ENCODE peak calls at places on chromosomes 1 and 21, in nine cellular contexts. F, N, E, D, X, P, W, H and K are unnamed samples.

GRCh38 chr1:218705391-218705790 is 360.3 kb downstream of the TGFB2 start:
- DNase-seq in F (no peak), N (peak), E (no peak), D (no peak), X (no peak), P (no peak), W (no peak), H (no peak), K (no peak)

GRCh38 chr21:41032536-41032935 is 135.4 kb upstream of the BACE2 start:
- DNase-seq in F (no peak), N (no peak), E (no peak), D (no peak), X (no peak), P (no peak), W (no peak), H (no peak), K (no peak)

GRCh38 chr1:240094043-240094722 is 2.5 kb downstream of the FMN2 start:
- DNase-seq in F (no peak), N (no peak), E (no peak), D (no peak), X (no peak), P (no peak), W (no peak), H (no peak), K (no peak)

GRCh38 chr1:228781161-228781771 is 46.0 kb downstream of the RHOU start:
- DNase-seq in F (no peak), N (no peak), E (no peak), D (no peak), X (no peak), P (no peak), W (no peak), H (no peak), K (no peak)

GRCh38 chr21:40846566-40847411 is at the start of gene DSCAM:
- DNase-seq in F (no peak), N (no peak), E (no peak), D (no peak), X (no peak), P (no peak), W (no peak), H (no peak), K (no peak)

GRCh38 chr1:25239681-25240541 is 7.3 kb downstream of the RSRP1 start:
- DNase-seq in F (peak), N (peak), E (peak), D (peak), X (peak), P (peak), W (peak), H (peak), K (peak)

GRCh38 chr1:20480261-20481157 is 5.5 kb downstream of the CAMK2N1 start:
- DNase-seq in F (no peak), N (peak), E (no peak), D (no peak), X (no peak), P (no peak), W (no peak), H (no peak), K (no peak)

GRCh38 chr1:113976609-113977278 is 2.5 kb upstream of the OLFML3 start:
- DNase-seq in F (no peak), N (peak), E (peak), D (no peak), X (no peak), P (no peak), W (no peak), H (no peak), K (no peak)

GRCh38 chr1:42214447-42214871 is 49.9 kb upstream of the GUCA2A start:
- DNase-seq in F (no peak), N (no peak), E (peak), D (no peak), X (no peak), P (no peak), W (no peak), H (no peak), K (no peak)

GRCh38 chr1:215118081-215118480 is 35.5 kb downstream of the KCNK2 start:
- DNase-seq in F (no peak), N (no peak), E (no peak), D (no peak), X (no peak), P (no peak), W (no peak), H (no peak), K (no peak)

GRCh38 chr1:94542088-94542671 is 621 bp upstream of the F3 start:
- DNase-seq in F (no peak), N (no peak), E (peak), D (peak), X (peak), P (no peak), W (no peak), H (no peak), K (no peak)